ENCODE peak calls at places on chromosomes 3 and 15, in five cellular contexts. U is H1, K is K562, F is PC-3, E is astrocyte. G is an unnamed sample. For H3K36me3, the result is how much of the 10 kb centered on the place peaks cover.

GRCh38 chr3:170007031-170007663 is 30.6 kb upstream of the GPR160 start:
- DNase-seq in U (no peak), K (no peak), F (no peak), E (peak), G (no peak)

GRCh38 chr3:146221276-146221675 is 29.6 kb downstream of the PLSCR4 start:
- DNase-seq in U (no peak), K (no peak), F (no peak), E (peak), G (no peak)

GRCh38 chr15:45522931-45523331 is 376 bp upstream of the SLC30A4 start:
- DNase-seq in U (no peak), K (no peak), F (peak), E (peak), G (no peak)

GRCh38 chr3:94336076-94336741 is 273.3 kb downstream of the NSUN3 start:
- DNase-seq in U (no peak), K (no peak), F (peak), E (peak), G (peak)

GRCh38 chr3:141454906-141455602 is 31.8 kb upstream of the RASA2 start:
- DNase-seq in U (no peak), K (peak), F (peak), E (peak), G (peak)

GRCh38 chr3:2931265-2931664 is 178.9 kb downstream of the IL5RA start:
- DNase-seq in U (no peak), K (no peak), F (no peak), E (no peak), G (no peak)

GRCh38 chr3:6989608-6990291 is 128.8 kb downstream of the GRM7 start:
- DNase-seq in U (no peak), K (no peak), F (no peak), E (no peak), G (no peak)

GRCh38 chr3:139937674-139938279 is 2.8 kb downstream of the CLSTN2 start:
- DNase-seq in U (no peak), K (peak), F (peak), E (no peak), G (peak)

GRCh38 chr3:197023998-197024651 is 5.5 kb downstream of the MELTF start:
- DNase-seq in U (no peak), K (no peak), F (no peak), E (no peak), G (no peak)

GRCh38 chr3:15501126-15501525 is 20.4 kb downstream of the COLQ start:
- DNase-seq in U (no peak), K (no peak), F (no peak), E (no peak), G (no peak)

GRCh38 chr3:150740733-150741496 is 22.1 kb downstream of the SIAH2 start:
- DNase-seq in U (no peak), K (no peak), F (no peak), E (no peak), G (no peak)

GRCh38 chr3:140159646-140160045 is 224.7 kb downstream of the CLSTN2 start:
- DNase-seq in U (no peak), K (no peak), F (no peak), E (no peak), G (no peak)

GRCh38 chr3:126156468-126156867 is 23.9 kb downstream of the ALDH1L1 start:
- DNase-seq in U (no peak), K (peak), F (no peak), E (no peak), G (no peak)

GRCh38 chr3:128080323-128080898 is 28.2 kb downstream of the SEC61A1 start:
- DNase-seq in U (no peak), K (peak), F (peak), E (peak), G (no peak)

GRCh38 chr3:195177432-195178123 is 93.4 kb downstream of the XXYLT1 start:
- DNase-seq in U (no peak), K (no peak), F (no peak), E (no peak), G (no peak)

GRCh38 chr3:168088106-168088722 is 7.5 kb downstream of the GOLIM4 start:
- DNase-seq in U (no peak), K (no peak), F (no peak), E (no peak), G (no peak)

GRCh38 chr3:191236635-191237034 is 37.6 kb downstream of the OSTN start:
- DNase-seq in U (no peak), K (no peak), F (peak), E (peak), G (no peak)

GRCh38 chr15:40083756-40084101 is 24.9 kb downstream of the BMF start:
- DNase-seq in U (no peak), K (no peak), F (no peak), E (no peak), G (no peak)

GRCh38 chr3:40124918-40125317 is 184.6 kb upstream of the EIF1B start:
- DNase-seq in U (no peak), K (no peak), F (no peak), E (no peak), G (no peak)

GRCh38 chr3:112115161-112115739 is 17.8 kb downstream of the GCSAM start:
- DNase-seq in U (no peak), K (no peak), F (no peak), E (no peak), G (no peak)

DNA sequence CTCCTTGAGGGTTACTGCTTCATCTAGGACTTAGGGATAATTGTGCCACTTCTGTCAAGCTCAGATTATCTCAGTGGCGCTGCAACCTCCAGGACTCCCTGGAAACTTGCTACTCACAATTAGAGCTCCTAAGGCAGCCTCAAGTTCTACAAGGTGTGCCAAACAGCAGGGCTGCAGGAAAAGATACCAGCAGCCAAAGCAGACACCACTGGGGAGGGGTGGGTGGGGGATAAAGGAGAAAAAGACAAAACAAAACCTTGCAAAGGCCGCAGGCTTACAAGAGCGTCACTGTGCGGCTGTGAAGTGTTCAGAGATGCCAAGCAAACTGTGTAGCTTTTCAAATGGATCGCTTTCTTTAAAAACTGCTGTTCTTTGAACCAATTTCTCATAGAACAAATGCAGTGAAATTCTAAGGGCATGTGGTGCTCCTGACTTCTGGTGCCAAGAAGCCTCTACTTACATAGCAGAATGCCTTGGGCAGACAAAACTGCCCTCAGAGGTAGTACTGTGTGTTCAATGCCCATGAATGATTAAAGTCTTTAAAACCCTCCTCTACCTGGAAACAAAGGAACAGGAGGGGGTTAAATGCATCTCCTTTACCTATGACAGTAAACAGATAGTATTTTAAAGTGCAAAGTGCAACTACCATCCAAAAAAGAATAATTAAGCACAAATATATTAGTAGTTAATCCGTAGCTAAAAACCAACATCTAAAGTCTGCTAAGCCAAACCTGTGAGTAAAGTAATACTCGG is 353.4 kb downstream of the FOXP1 start:
- DNase-seq in U (no peak), K (no peak), F (no peak), E (no peak), G (no peak)
- H3K9ac ChIP-seq in U (no peak), K (no peak), F (no peak), E (no peak), G (no peak)

GRCh38 chr15:68292967-68293366 is 15.4 kb downstream of the FEM1B start:
- DNase-seq in U (no peak), K (no peak), F (no peak), E (no peak), G (no peak)
- H3K36me3 ChIP-seq in U (under half), K (under half), F (under half), E (under half), G (half or more)

GRCh38 chr3:138082085-138082991 is 33.1 kb downstream of the DZIP1L start:
- DNase-seq in U (no peak), K (no peak), F (peak), E (peak), G (no peak)
- H3K9ac ChIP-seq in U (no peak), K (no peak), F (peak), E (peak), G (no peak)

DNA sequence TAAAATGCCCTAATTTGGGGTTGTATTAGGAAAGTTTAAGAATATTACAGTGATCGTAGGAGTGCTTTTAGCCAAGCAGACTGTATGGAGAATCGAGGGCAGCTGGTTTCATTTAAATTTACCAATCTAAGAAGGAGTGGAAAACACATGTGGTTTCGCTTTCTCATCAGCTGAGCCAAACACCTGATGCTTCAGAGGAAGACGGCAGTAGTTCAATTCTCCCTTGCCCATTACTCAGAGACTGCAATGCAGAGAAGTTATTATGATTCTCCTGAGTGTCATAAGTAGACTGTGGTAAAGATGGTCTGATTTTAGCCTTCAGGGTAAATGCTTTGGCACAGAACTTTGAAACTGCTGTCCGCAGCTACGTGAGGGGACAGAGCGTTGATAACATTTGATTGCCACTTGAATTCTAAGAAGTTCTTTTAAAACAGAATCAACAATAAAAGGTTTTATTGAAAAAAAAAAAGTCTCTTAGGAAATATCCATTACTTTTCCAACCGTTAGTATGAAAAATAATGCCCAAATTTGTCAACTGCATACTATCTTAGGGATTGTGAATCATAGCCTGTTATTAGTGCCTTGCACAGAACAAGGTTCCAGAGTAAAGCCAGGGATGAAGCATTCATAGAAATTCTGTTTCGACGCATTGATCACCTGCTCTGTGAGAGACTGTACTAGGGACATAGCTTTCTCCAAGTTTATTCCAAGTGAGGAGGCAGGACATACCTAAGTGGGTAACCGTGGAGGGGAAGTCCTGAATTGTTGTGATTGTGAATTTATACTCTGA is 25.6 kb downstream of the LYSMD4 start:
- DNase-seq in U (no peak), K (no peak), F (peak), E (peak), G (no peak)
- H3K36me3 ChIP-seq in U (under half), K (under half), F (under half), E (under half), G (under half)

DNA sequence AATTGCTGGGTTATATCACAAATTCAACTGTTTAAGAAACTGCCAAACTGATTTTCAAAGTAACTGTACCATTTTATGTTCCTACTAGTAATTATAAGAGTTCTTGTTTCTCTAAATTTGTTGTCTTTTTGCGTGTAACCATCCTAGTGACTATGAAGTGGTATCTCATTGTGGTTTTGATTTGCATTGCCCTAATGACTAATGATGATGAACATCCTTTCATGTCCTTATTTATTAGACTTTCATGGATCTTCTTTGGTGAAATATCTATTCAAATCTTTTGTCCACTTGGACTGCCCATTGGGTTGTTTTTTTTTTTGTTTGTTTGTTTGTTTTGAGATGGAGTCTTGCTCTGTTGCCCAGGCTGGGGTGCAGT is 3.6 kb downstream of the OXSR1 start:
- DNase-seq in U (no peak), K (no peak), F (peak), E (peak), G (no peak)
- H3K9ac ChIP-seq in U (no peak), K (no peak), F (peak), E (peak), G (no peak)

GRCh38 chr3:114081022-114081421 is 24.5 kb downstream of the QTRT2 start:
- DNase-seq in U (no peak), K (no peak), F (no peak), E (peak), G (no peak)
- H3K36me3 ChIP-seq in U (under half), K (half or more), F (half or more), E (under half), G (half or more)

DNA sequence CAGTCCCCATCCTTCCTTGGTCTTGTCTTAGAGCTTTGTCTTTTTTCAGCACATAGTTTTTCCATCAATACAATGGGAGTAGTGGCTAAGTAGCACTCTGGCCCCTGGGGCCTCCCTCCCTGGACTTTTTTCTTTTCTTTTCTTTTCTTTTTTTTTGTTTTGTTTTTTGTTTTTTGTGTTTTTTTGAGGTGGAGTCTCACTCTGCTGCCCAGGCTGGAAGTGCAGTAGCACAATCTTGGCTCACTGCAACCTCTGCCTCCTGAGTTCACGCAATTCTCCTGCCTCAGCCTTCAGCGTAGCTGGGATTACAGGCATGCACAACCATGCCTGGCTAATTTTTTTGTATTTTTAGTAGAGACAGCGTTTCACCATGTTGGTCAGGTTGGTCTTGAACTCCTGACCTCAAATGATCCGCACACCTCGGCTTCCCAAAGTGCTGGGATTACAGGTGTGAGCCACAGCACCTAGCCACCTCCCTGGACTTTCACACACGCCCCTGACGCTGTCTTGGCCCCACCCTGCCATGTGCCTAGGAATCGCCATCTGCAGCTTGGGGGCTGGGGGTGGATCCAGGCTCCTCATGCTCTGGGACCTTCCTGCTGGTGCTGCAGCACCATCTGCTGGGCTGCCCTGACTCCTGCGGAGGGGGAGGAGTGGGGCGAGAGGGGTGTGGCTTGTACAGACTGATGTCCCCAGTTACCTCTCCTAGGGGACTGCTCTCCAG is 2.8 kb downstream of the C15orf39 start:
- DNase-seq in U (peak), K (peak), F (peak), E (peak), G (peak)
- H3K9ac ChIP-seq in U (no peak), K (no peak), F (peak), E (no peak), G (no peak)

GRCh38 chr3:134677196-134677986 is 26.6 kb upstream of the KY start:
- DNase-seq in U (peak), K (peak), F (peak), E (no peak), G (no peak)
- H3K36me3 ChIP-seq in U (under half), K (under half), F (under half), E (under half), G (under half)

GRCh38 chr3:87766736-87767135 is 292.1 kb downstream of the CGGBP1 start:
- DNase-seq in U (no peak), K (no peak), F (peak), E (no peak), G (no peak)

GRCh38 chr3:87761795-87762194 is 297.0 kb downstream of the CGGBP1 start:
- DNase-seq in U (no peak), K (no peak), F (no peak), E (no peak), G (no peak)

GRCh38 chr3:87761341-87761740 is 297.5 kb downstream of the CGGBP1 start:
- DNase-seq in U (no peak), K (no peak), F (no peak), E (no peak), G (no peak)

GRCh38 chr3:87765256-87765655 is 293.5 kb downstream of the CGGBP1 start:
- DNase-seq in U (no peak), K (no peak), F (peak), E (no peak), G (no peak)
- H3K9ac ChIP-seq in U (no peak), K (no peak), F (no peak), E (no peak), G (no peak)

GRCh38 chr3:57896691-57897090 is 111.5 kb upstream of the FLNB start:
- DNase-seq in U (no peak), K (no peak), F (no peak), E (no peak), G (no peak)
- H3K36me3 ChIP-seq in U (under half), K (under half), F (under half), E (under half), G (under half)

G was measured in SK-N-MC.